ENCODE peak calls at places on chromosomes 4 and X, in ten cellular contexts. L is esophagus squamous epithelium, K is HFF-Myc, T is epithelial cell of esophagus, X is heart left ventricle, W is fibroblast of lung, F is stomach, J is astrocyte, Y is astrocyte of the spinal cord, C is transverse colon. G is an unnamed sample.

GRCh38 chrX:81900522-81900921 is 698.6 kb downstream of the SH3BGRL start:
- DNase-seq in Y (no peak), T (no peak), L (no peak), J (no peak), C (no peak), F (no peak), K (no peak), W (no peak), X (no peak), G (no peak)

GRCh38 chr4:24730256-24731001 is 64.9 kb upstream of the SOD3 start:
- DNase-seq in K (no peak), X (peak), L (no peak), W (peak), F (no peak), T (no peak), Y (peak), C (peak), J (peak), G (no peak)

GRCh38 chr4:167622481-167623240 is 388.4 kb upstream of the SPOCK3 start:
- DNase-seq in Y (peak), T (peak), X (no peak), J (peak), K (no peak), W (peak), L (no peak), C (peak), F (peak), G (peak)

GRCh38 chr4:125316391-125316780 is 1.6 kb downstream of the FAT4 start:
- DNase-seq in K (no peak), Y (no peak), C (peak), F (peak), T (peak), L (no peak), W (no peak), X (peak), J (no peak), G (no peak)

GRCh38 chrX:9665113-9665512 is 100.5 kb downstream of the GPR143 start:
- DNase-seq in T (no peak), L (no peak), J (no peak), X (no peak), F (no peak), Y (no peak), C (no peak), W (no peak), K (no peak), G (no peak)

GRCh38 chr4:60657041-60657440 is 543.1 kb upstream of the ADGRL3 start:
- DNase-seq in F (no peak), J (no peak), T (peak), K (peak), W (no peak), Y (no peak), L (no peak), X (no peak), C (no peak), G (no peak)

GRCh38 chr4:109411964-109412363 is 21.7 kb upstream of the SEC24B start:
- DNase-seq in X (peak), T (peak), W (no peak), L (no peak), J (no peak), F (peak), Y (no peak), C (no peak), K (no peak), G (no peak)

GRCh38 chr4:122305853-122306252 is 73.0 kb upstream of the ADAD1 start:
- DNase-seq in Y (no peak), J (no peak), L (no peak), C (no peak), X (no peak), F (no peak), W (no peak), T (no peak), K (no peak), G (no peak)

GRCh38 chr4:52554606-52555355 is 104.3 kb downstream of the USP46 start:
- DNase-seq in K (no peak), J (no peak), L (no peak), F (no peak), Y (no peak), W (no peak), T (no peak), X (no peak), C (no peak), G (peak)

GRCh38 chr4:145420595-145421214 is 60.9 kb upstream of the SMAD1 start:
- DNase-seq in K (no peak), W (peak), L (no peak), Y (no peak), X (no peak), J (no peak), C (no peak), T (peak), F (no peak), G (no peak)

DNA sequence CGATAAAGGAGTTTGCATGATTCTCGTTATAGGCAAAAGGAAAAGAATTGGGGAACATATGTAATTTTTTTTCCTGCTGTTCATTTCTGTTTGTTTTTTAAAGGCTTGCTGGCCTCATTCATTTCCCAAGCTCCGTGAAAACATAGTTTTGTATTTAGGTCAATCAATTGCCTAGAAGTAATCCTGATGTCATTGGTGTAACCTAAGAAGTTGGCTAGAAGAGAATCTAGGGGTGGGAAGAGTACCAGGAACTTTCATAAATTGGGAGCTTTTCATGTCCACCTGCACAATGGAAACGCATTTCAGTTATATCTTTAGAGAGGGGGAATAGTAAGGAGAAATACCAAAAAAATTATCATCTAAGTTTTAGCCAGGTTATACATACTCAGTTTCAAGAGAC is 3.8 kb downstream of the RAPGEF2 start:
- DNase-seq in Y (peak), X (no peak), W (peak), K (no peak), J (peak), T (no peak), F (no peak), C (no peak), L (no peak), G (no peak)
- H3K4me3 ChIP-seq in Y (no peak), X (peak), W (no peak), K (no peak), J (peak), T (no peak), F (no peak), C (no peak), L (no peak), G (no peak)

GRCh38 chrX:131827935-131828334 is 195.2 kb upstream of the STK26 start:
- DNase-seq in W (no peak), C (no peak), J (no peak), Y (peak), K (no peak), F (no peak), L (no peak), X (no peak), T (peak), G (peak)
- TF ChIP-seq CTCF in W (no peak), C (no peak), J (no peak), Y (no peak), K (no peak), F (no peak), L (no peak), X (no peak), T (peak), G (peak)

GRCh38 chrX:69919749-69920148 is 130.0 kb downstream of the AWAT2 start:
- DNase-seq in L (no peak), J (no peak), Y (no peak), C (no peak), T (no peak), K (no peak), W (no peak), F (no peak), X (no peak), G (no peak)
- H3K4me3 ChIP-seq in L (no peak), J (no peak), Y (no peak), C (no peak), T (no peak), K (no peak), W (no peak), F (no peak), X (no peak), G (no peak)

DNA sequence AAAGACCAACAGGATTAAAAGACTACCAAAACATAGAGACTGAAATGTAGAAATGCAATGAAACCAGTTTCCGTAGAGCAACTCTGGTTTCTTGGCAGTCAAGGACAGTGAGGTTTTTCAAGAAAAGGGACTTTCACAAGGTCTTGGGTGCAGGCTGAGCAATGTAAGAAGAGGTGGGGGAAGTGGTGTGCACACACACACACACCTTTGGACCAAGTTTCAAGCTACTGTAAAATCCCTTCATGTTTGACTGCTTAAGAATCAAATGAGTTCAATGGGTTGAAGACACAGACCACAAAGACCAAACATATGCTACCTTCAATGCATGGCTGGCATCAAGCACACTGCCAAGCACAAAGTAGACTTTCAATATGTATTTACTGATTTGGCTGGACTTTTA is 17.8 kb upstream of the MCF2 start:
- DNase-seq in Y (no peak), J (no peak), K (no peak), C (no peak), W (no peak), L (no peak), T (no peak), X (no peak), F (no peak), G (no peak)
- TF ChIP-seq CTCF in Y (no peak), J (no peak), K (no peak), C (no peak), W (no peak), L (no peak), T (no peak), X (no peak), F (no peak), G (no peak)

DNA sequence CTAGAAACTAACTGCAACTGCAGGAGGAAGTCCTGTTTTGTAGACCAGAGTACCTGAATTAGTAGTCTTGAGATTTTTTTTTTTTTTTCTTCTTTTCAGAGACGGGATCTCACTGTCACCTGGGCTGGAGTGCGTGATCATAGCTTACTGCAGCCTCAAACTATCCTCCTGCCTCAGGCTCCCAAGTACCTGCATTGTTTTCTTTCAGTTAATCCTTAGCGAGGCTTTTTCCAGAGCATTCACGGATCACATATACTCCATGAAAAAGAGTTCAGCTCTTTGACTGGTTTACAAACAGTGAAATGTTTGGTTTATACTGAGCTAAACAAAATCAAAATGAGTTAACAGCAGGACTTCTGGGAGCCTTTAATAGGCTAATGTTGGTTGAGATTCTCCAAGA is 45.8 kb downstream of the KLHL15 start:
- DNase-seq in T (no peak), Y (no peak), J (no peak), K (no peak), F (no peak), L (no peak), C (no peak), W (no peak), X (no peak), G (no peak)
- H3K4me3 ChIP-seq in T (no peak), Y (no peak), J (no peak), K (no peak), F (no peak), L (no peak), C (no peak), W (no peak), X (no peak), G (no peak)